ENCODE peak calls at places on chromosomes 3 and 15, in ten cellular contexts. Z is dorsolateral prefrontal cortex; N is tibial artery; E is thoracic aorta; P is K562; W is WERI-Rb-1; G is right lobe of liver; U is psoas muscle; R is left ventricle myocardium inferior; B is naive thymus-derived CD4-positive, alpha-beta T cell. O is an unnamed sample. For H3K27me3, the result is how much of the 10 kb centered on the place peaks cover.

GRCh38 chr15:87618203-87618725 is 638.3 kb downstream of the NTRK3 start:
- DNase-seq in Z (no peak), N (no peak), E (no peak), P (no peak), W (no peak), G (no peak), U (no peak), R (no peak), B (no peak), O (no peak)

GRCh38 chr15:59492389-59493377 is 54.7 kb downstream of the FAM81A start:
- DNase-seq in Z (peak), N (peak), E (no peak), P (peak), W (peak), G (peak), U (peak), R (peak), B (peak), O (peak)

GRCh38 chr3:100059472-100059871 is 54.8 kb downstream of the FILIP1L start:
- DNase-seq in Z (no peak), N (no peak), E (no peak), P (no peak), W (no peak), G (no peak), U (no peak), R (no peak), B (no peak), O (no peak)

GRCh38 chr3:195105389-195105788 is 165.6 kb downstream of the XXYLT1 start:
- DNase-seq in Z (no peak), N (peak), E (no peak), P (no peak), W (no peak), G (peak), U (no peak), R (no peak), B (no peak), O (no peak)

GRCh38 chr3:194688207-194688711 is 2.6 kb downstream of the FAM43A start:
- DNase-seq in Z (no peak), N (no peak), E (no peak), P (no peak), W (no peak), G (no peak), U (peak), R (peak), B (peak), O (peak)

GRCh38 chr15:25737218-25737643 is 125.9 kb downstream of the ATP10A start:
- DNase-seq in Z (no peak), N (peak), E (no peak), P (no peak), W (no peak), G (no peak), U (no peak), R (peak), B (no peak), O (peak)

GRCh38 chr3:139102606-139103005 is 57.9 kb upstream of the PRR23C start:
- DNase-seq in Z (no peak), N (no peak), E (no peak), P (no peak), W (no peak), G (no peak), U (no peak), R (no peak), B (no peak), O (no peak)

GRCh38 chr15:97087337-97087736 is 756.8 kb downstream of the NR2F2 start:
- DNase-seq in Z (no peak), N (no peak), E (no peak), P (no peak), W (no peak), G (no peak), U (no peak), R (no peak), B (no peak), O (no peak)

GRCh38 chr3:9903904-9904303 is 1.3 kb downstream of the IL17RE start:
- DNase-seq in Z (no peak), N (no peak), E (no peak), P (no peak), W (no peak), G (no peak), U (no peak), R (no peak), B (no peak), O (no peak)

GRCh38 chr3:9715127-9715526 is 11.5 kb downstream of the CPNE9 start:
- DNase-seq in Z (no peak), N (no peak), E (no peak), P (peak), W (no peak), G (no peak), U (no peak), R (no peak), B (no peak), O (no peak)

GRCh38 chr3:74129611-74130010 is 484.8 kb downstream of the CNTN3 start:
- DNase-seq in Z (no peak), N (no peak), E (no peak), P (no peak), W (no peak), G (no peak), U (no peak), R (no peak), B (no peak), O (no peak)

GRCh38 chr3:72088486-72089025 is 303.6 kb upstream of the PROK2 start:
- DNase-seq in Z (no peak), N (no peak), E (no peak), P (no peak), W (peak), G (no peak), U (no peak), R (no peak), B (no peak), O (no peak)

GRCh38 chr3:193938613-193939012 is 197.3 kb upstream of the HES1 start:
- DNase-seq in Z (no peak), N (no peak), E (no peak), P (no peak), W (no peak), G (no peak), U (no peak), R (no peak), B (no peak), O (no peak)

GRCh38 chr3:188349276-188349962 is 195.5 kb downstream of the LPP start:
- DNase-seq in Z (no peak), N (no peak), E (no peak), P (no peak), W (no peak), G (no peak), U (no peak), R (peak), B (no peak), O (no peak)

GRCh38 chr3:10248984-10249748 is 907 bp downstream of the TATDN2 start:
- DNase-seq in Z (no peak), N (no peak), E (no peak), P (peak), W (peak), G (peak), U (peak), R (no peak), B (peak), O (peak)

GRCh38 chr3:36909181-36909580 is 35.7 kb downstream of the TRANK1 start:
- DNase-seq in Z (no peak), N (no peak), E (no peak), P (no peak), W (no peak), G (peak), U (no peak), R (no peak), B (no peak), O (no peak)

GRCh38 chr3:24454393-24454792 is 40.3 kb downstream of the THRB start:
- DNase-seq in Z (no peak), N (no peak), E (no peak), P (no peak), W (no peak), G (no peak), U (no peak), R (no peak), B (no peak), O (no peak)

GRCh38 chr3:33035596-33035995 is 61.4 kb downstream of the GLB1 start:
- DNase-seq in Z (no peak), N (no peak), E (no peak), P (no peak), W (no peak), G (no peak), U (no peak), R (no peak), B (no peak), O (no peak)

GRCh38 chr3:11764931-11765363 is 81.7 kb downstream of the TAMM41 start:
- DNase-seq in Z (no peak), N (no peak), E (no peak), P (no peak), W (no peak), G (no peak), U (no peak), R (no peak), B (no peak), O (no peak)

GRCh38 chr3:16896820-16897219 is 12.1 kb downstream of the PLCL2 start:
- DNase-seq in Z (no peak), N (no peak), E (no peak), P (no peak), W (no peak), G (no peak), U (no peak), R (no peak), B (no peak), O (no peak)

GRCh38 chr3:175608351-175608750 is 749.2 kb downstream of the NAALADL2 start:
- DNase-seq in Z (no peak), N (no peak), E (no peak), P (no peak), W (no peak), G (no peak), U (no peak), R (no peak), B (no peak), O (no peak)

GRCh38 chr15:42578984-42579537 is 3.7 kb downstream of the STARD9 start:
- DNase-seq in Z (no peak), N (no peak), E (no peak), P (no peak), W (no peak), G (no peak), U (no peak), R (no peak), B (no peak), O (no peak)

GRCh38 chr3:32334675-32335074 is 57.0 kb upstream of the CMTM7 start:
- DNase-seq in Z (no peak), N (no peak), E (no peak), P (peak), W (peak), G (no peak), U (no peak), R (no peak), B (peak), O (no peak)

GRCh38 chr15:63712828-63713520 is 115.8 kb downstream of the FBXL22 start:
- DNase-seq in Z (no peak), N (no peak), E (no peak), P (no peak), W (no peak), G (no peak), U (no peak), R (no peak), B (peak), O (no peak)

GRCh38 chr3:189508784-189509489 is 122.3 kb upstream of the TP63 start:
- DNase-seq in Z (no peak), N (no peak), E (no peak), P (no peak), W (no peak), G (no peak), U (no peak), R (no peak), B (no peak), O (no peak)

GRCh38 chr15:70280781-70281180 is 183.1 kb upstream of the TLE3 start:
- DNase-seq in Z (no peak), N (peak), E (no peak), P (no peak), W (peak), G (no peak), U (no peak), R (no peak), B (no peak), O (no peak)

GRCh38 chr3:65597225-65597951 is 441.3 kb downstream of the MAGI1 start:
- DNase-seq in Z (peak), N (no peak), E (no peak), P (no peak), W (peak), G (no peak), U (no peak), R (no peak), B (no peak), O (peak)

GRCh38 chr15:77546050-77546501 is 86.6 kb downstream of the LINGO1 start:
- DNase-seq in Z (peak), N (no peak), E (no peak), P (peak), W (no peak), G (no peak), U (no peak), R (no peak), B (no peak), O (no peak)

GRCh38 chr15:44765036-44765435 is 28.7 kb downstream of the TRIM69 start:
- DNase-seq in Z (no peak), N (no peak), E (no peak), P (no peak), W (no peak), G (no peak), U (no peak), R (no peak), B (no peak), O (no peak)

GRCh38 chr15:101489236-101489632 is 273 bp downstream of the PCSK6 start:
- DNase-seq in Z (no peak), N (no peak), E (no peak), P (peak), W (peak), G (peak), U (peak), R (peak), B (no peak), O (peak)

GRCh38 chr3:187237741-187238140 is 40.5 kb downstream of the RTP1 start:
- DNase-seq in Z (no peak), N (no peak), E (no peak), P (no peak), W (no peak), G (no peak), U (no peak), R (no peak), B (no peak), O (no peak)

GRCh38 chr15:64521201-64521600 is 60.8 kb downstream of the ZNF609 start:
- DNase-seq in Z (no peak), N (no peak), E (no peak), P (no peak), W (no peak), G (no peak), U (no peak), R (no peak), B (no peak), O (no peak)

GRCh38 chr15:23467110-23467600 is 20.1 kb upstream of the GOLGA6L2 start:
- DNase-seq in Z (no peak), N (no peak), E (no peak), P (peak), W (no peak), G (no peak), U (no peak), R (no peak), B (no peak), O (no peak)

GRCh38 chr3:137998121-137998520 is 11.8 kb upstream of the CLDN18 start:
- DNase-seq in Z (no peak), N (no peak), E (no peak), P (no peak), W (no peak), G (no peak), U (no peak), R (no peak), B (no peak), O (no peak)

GRCh38 chr3:138003069-138003468 is 6.9 kb upstream of the CLDN18 start:
- DNase-seq in Z (no peak), N (no peak), E (no peak), P (no peak), W (no peak), G (no peak), U (no peak), R (no peak), B (no peak), O (no peak)

DNA sequence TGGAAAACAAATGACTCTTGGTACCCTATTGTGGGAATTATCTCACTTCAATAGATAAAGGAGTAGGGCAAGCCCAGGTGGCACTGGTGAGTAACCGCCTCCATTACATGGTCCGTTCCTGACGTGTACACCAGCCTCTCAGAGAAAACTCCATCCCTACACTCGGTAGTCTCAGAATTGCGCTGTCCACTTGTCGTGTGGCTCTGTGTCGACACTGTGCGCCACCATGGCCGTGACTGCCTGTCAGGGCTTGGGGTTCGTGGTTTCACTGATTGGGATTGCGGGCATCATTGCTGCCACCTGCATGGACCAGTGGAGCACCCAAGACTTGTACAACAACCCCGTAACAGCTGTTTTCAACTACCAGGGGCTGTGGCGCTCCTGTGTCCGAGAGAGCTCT is 11.3 kb upstream of the CLDN18 start:
- DNase-seq in Z (no peak), N (no peak), E (no peak), P (no peak), W (no peak), G (no peak), U (no peak), R (no peak), B (no peak), O (no peak)
- H3K4me3 ChIP-seq in Z (no peak), N (no peak), E (no peak), P (no peak), W (no peak), G (no peak), U (no peak), R (no peak), B (no peak), O (no peak)

GRCh38 chr3:128489860-128490649 is 2.9 kb downstream of the GATA2 start:
- DNase-seq in Z (peak), N (peak), E (no peak), P (no peak), W (peak), G (peak), U (no peak), R (no peak), B (no peak), O (peak)
- H3K27ac ChIP-seq in Z (peak), N (no peak), E (no peak), P (peak), W (no peak), G (no peak), U (peak), R (peak), B (no peak), O (peak)

DNA sequence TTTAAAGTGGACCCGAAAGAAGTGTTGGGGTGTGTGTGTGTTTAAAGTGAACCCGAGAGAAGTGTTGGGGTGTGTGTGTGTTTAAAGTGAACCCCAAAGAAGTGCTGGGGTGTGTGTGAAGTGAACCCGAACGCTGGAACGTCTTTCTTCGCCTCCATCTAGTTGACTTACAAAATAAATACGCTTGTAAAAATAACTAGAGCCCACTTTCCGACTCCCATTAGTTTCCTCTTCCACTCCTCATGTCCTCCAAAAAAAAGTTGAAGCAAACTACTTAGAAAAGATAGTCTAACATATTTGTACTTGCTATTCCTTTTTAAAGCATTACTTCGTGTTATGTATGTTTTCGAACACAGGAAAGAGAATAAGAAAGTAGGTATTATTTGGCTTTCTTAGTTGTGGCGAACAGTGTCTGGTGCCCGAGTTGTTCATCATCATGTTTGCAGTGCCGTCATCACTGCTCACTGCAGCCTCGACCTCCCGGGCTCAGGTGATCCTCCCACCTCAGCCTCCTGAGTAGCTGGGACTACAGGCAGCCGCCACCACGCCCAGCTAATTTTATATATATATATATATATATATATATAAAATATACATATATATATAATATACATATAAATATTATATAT is 1.1 kb downstream of the LRCH3 start:
- DNase-seq in Z (no peak), N (no peak), E (no peak), P (no peak), W (no peak), G (no peak), U (no peak), R (no peak), B (peak), O (peak)
- H3K27me3 ChIP-seq in Z (under half), N (under half), E (under half), P (under half), W (under half), G (under half), U (under half), R (under half), B (under half), O (under half)

DNA sequence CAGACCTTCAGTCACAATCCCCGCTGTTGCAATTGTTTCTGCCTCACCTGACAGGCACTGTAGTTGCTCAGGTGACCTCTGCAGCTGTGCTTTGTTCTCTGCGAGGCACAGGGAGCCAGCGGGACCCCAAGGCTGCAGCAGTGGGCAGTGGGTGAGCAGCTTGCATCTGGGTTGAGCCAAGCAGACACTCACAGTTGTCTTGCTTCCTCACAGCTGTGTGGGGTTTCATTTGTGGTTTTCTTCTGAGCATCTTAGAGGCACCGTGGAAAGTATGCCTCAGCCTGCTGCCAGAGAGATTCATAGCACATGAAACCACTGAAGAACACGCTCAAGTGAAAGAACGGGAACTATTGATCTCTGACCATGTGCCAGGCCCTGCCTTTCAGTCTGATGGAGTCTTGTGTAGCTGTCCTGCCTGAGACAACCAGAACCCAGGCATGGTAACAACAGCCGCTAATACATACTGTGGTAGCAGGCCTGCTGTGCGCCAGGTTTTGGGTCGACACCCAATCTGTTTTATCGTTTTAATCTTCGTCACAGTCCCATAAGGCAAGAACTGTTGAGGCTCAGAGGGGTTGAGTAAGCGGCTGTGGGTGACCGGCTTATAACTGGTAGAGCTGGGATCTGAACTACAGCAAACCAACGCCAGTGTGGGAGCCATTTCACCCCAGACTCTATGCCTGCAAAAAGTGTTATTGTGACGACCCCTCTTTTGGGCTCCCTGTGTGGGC is 33.4 kb downstream of the GRK7 start:
- DNase-seq in Z (no peak), N (no peak), E (no peak), P (no peak), W (no peak), G (no peak), U (no peak), R (no peak), B (peak), O (no peak)
- H3K4me3 ChIP-seq in Z (no peak), N (peak), E (peak), P (no peak), W (peak), G (peak), U (peak), R (peak), B (peak), O (peak)

GRCh38 chr15:48580736-48581135 is 64.8 kb downstream of the FBN1 start:
- DNase-seq in Z (no peak), N (no peak), E (no peak), P (no peak), W (no peak), G (no peak), U (no peak), R (no peak), B (no peak), O (no peak)
- H3K27ac ChIP-seq in Z (no peak), N (peak), E (no peak), P (no peak), W (no peak), G (no peak), U (no peak), R (peak), B (no peak), O (no peak)

GRCh38 chr3:126682046-126682445 is 22.0 kb upstream of the CHCHD6 start:
- DNase-seq in Z (no peak), N (no peak), E (no peak), P (no peak), W (no peak), G (no peak), U (no peak), R (no peak), B (no peak), O (no peak)
- H3K27me3 ChIP-seq in Z (under half), N (under half), E (under half), P (under half), W (under half), G (under half), U (under half), R (under half), B (under half), O (under half)

GRCh38 chr3:39809181-39809994 is at the start of gene MYRIP:
- DNase-seq in Z (peak), N (peak), E (no peak), P (peak), W (peak), G (peak), U (peak), R (peak), B (no peak), O (peak)
- H3K4me3 ChIP-seq in Z (peak), N (peak), E (peak), P (peak), W (peak), G (peak), U (peak), R (peak), B (no peak), O (peak)

O was measured in right cardiac atrium.